ENCODE peak calls at places on chromosomes 12 and 14, in ten cellular contexts. One of them, this sample, is unnamed.

GRCh38 chr14:58770501-58770982 is 132.8 kb downstream of the DACT1 start:
- DNase-seq in GM23338: no peak
- DNase-seq in stomach: no peak
- DNase-seq in heart right ventricle: no peak
- DNase-seq in CD4-positive, alpha-beta T cell: no peak
- DNase-seq in cardiac muscle cell: no peak
- DNase-seq in H9: no peak
- DNase-seq in colonic mucosa: peak; percentile 71
- DNase-seq in heart left ventricle: no peak
- DNase-seq in fibroblast of lung: no peak
- DNase-seq in this sample: no peak

GRCh38 chr14:94176808-94177207 is 2.7 kb downstream of the PPP4R4 start:
- DNase-seq in fibroblast of lung: no peak
- DNase-seq in cardiac muscle cell: no peak
- DNase-seq in H9: no peak
- DNase-seq in colonic mucosa: no peak
- DNase-seq in stomach: no peak
- DNase-seq in GM23338: no peak
- DNase-seq in heart right ventricle: no peak
- DNase-seq in CD4-positive, alpha-beta T cell: no peak
- DNase-seq in heart left ventricle: no peak
- DNase-seq in this sample: no peak

GRCh38 chr12:75744607-75745256 is 233.3 kb upstream of the KRR1 start:
- DNase-seq in heart left ventricle: no peak
- DNase-seq in GM23338: peak; percentile 55
- DNase-seq in stomach: no peak
- DNase-seq in CD4-positive, alpha-beta T cell: no peak
- DNase-seq in cardiac muscle cell: no peak
- DNase-seq in H9: no peak
- DNase-seq in fibroblast of lung: no peak
- DNase-seq in heart right ventricle: no peak
- DNase-seq in colonic mucosa: no peak
- DNase-seq in this sample: no peak

GRCh38 chr14:96575233-96575632 is 73.1 kb downstream of the PAPOLA start:
- DNase-seq in colonic mucosa: no peak
- DNase-seq in fibroblast of lung: no peak
- DNase-seq in stomach: no peak
- DNase-seq in CD4-positive, alpha-beta T cell: no peak
- DNase-seq in heart left ventricle: no peak
- DNase-seq in H9: no peak
- DNase-seq in heart right ventricle: no peak
- DNase-seq in cardiac muscle cell: no peak
- DNase-seq in GM23338: no peak
- DNase-seq in this sample: no peak

GRCh38 chr12:95607642-95608041 is 56.4 kb upstream of the USP44 start:
- DNase-seq in heart right ventricle: no peak
- DNase-seq in stomach: no peak
- DNase-seq in colonic mucosa: no peak
- DNase-seq in heart left ventricle: no peak
- DNase-seq in CD4-positive, alpha-beta T cell: no peak
- DNase-seq in GM23338: no peak
- DNase-seq in fibroblast of lung: no peak
- DNase-seq in H9: no peak
- DNase-seq in cardiac muscle cell: no peak
- DNase-seq in this sample: no peak

GRCh38 chr12:110222433-110222832 is 58.6 kb upstream of the ATP2A2 start:
- DNase-seq in H9: no peak
- DNase-seq in stomach: no peak
- DNase-seq in heart right ventricle: no peak
- DNase-seq in colonic mucosa: no peak
- DNase-seq in heart left ventricle: no peak
- DNase-seq in CD4-positive, alpha-beta T cell: no peak
- DNase-seq in fibroblast of lung: no peak
- DNase-seq in GM23338: no peak
- DNase-seq in cardiac muscle cell: peak; percentile 17
- DNase-seq in this sample: no peak

GRCh38 chr14:105605501-105606304 is 79.3 kb downstream of the TMEM121 start:
- DNase-seq in stomach: no peak
- DNase-seq in cardiac muscle cell: no peak
- DNase-seq in colonic mucosa: peak; percentile 15
- DNase-seq in GM23338: no peak
- DNase-seq in heart left ventricle: no peak
- DNase-seq in CD4-positive, alpha-beta T cell: no peak
- DNase-seq in heart right ventricle: no peak
- DNase-seq in fibroblast of lung: no peak
- DNase-seq in H9: no peak
- DNase-seq in this sample: no peak

GRCh38 chr12:100533326-100533725 is 40.2 kb upstream of the GAS2L3 start:
- DNase-seq in GM23338: no peak
- DNase-seq in heart right ventricle: no peak
- DNase-seq in stomach: no peak
- DNase-seq in heart left ventricle: no peak
- DNase-seq in colonic mucosa: no peak
- DNase-seq in H9: no peak
- DNase-seq in CD4-positive, alpha-beta T cell: no peak
- DNase-seq in fibroblast of lung: no peak
- DNase-seq in cardiac muscle cell: no peak
- DNase-seq in this sample: no peak

GRCh38 chr12:105888696-105889095 is 250.1 kb downstream of the NUAK1 start:
- DNase-seq in heart right ventricle: no peak
- DNase-seq in CD4-positive, alpha-beta T cell: no peak
- DNase-seq in colonic mucosa: no peak
- DNase-seq in stomach: no peak
- DNase-seq in cardiac muscle cell: peak; percentile 57
- DNase-seq in heart left ventricle: no peak
- DNase-seq in H9: no peak
- DNase-seq in fibroblast of lung: peak; percentile 95
- DNase-seq in GM23338: no peak
- DNase-seq in this sample: no peak

GRCh38 chr12:129185855-129186254 is 332.6 kb downstream of the GLT1D1 start:
- DNase-seq in stomach: no peak
- DNase-seq in CD4-positive, alpha-beta T cell: no peak
- DNase-seq in fibroblast of lung: peak; percentile 83
- DNase-seq in colonic mucosa: no peak
- DNase-seq in cardiac muscle cell: no peak
- DNase-seq in heart left ventricle: no peak
- DNase-seq in GM23338: no peak
- DNase-seq in H9: no peak
- DNase-seq in heart right ventricle: no peak
- DNase-seq in this sample: no peak

GRCh38 chr12:124893792-124894516 is 20.5 kb downstream of the UBC start:
- DNase-seq in heart right ventricle: no peak
- DNase-seq in cardiac muscle cell: no peak
- DNase-seq in heart left ventricle: no peak
- DNase-seq in colonic mucosa: no peak
- DNase-seq in H9: no peak
- DNase-seq in stomach: no peak
- DNase-seq in CD4-positive, alpha-beta T cell: no peak
- DNase-seq in fibroblast of lung: no peak
- DNase-seq in GM23338: no peak
- DNase-seq in this sample: no peak

DNA sequence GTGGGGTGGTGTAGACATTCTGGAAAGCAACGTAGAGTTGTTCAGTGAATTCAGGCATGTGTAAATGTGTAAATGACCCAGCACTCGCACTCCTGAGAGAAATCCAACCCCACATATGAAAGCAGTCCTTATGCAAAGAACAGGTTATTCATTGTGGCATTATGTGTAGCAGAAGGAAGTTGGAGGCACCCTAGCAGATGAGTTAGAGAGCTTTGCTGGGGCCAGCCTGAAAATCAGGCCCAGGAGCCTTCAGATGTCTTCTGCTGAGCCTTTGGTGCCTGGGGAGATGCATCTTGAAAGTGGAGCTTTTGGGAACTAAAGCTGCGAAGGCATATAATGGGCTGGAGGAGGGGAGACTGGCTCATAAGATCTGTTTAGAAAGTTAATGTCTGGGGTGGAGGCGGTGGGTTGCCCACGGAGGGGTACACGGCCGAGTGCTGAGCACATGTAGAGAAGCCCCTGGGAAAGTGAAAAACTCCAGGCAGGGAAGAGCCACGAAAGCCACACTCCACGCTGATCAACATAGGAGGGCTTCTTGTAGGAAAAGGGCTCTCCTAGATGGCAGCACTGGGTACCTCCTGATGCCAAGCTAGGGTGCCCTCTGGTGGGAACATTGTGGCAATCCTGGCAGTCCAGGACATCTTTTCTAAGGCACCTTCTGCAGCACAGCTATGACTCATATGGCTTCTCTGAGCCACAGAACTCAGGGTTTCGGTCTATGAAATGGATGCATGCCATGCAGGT is 6.1 kb upstream of the KRT83 start:
- DNase-seq in cardiac muscle cell: peak; percentile 92
- DNase-seq in colonic mucosa: peak; percentile 86
- DNase-seq in fibroblast of lung: peak; percentile 89
- DNase-seq in CD4-positive, alpha-beta T cell: peak; percentile 73
- DNase-seq in stomach: peak; percentile 88
- DNase-seq in GM23338: peak; percentile 90
- DNase-seq in H9: peak; percentile 91
- DNase-seq in heart right ventricle: peak; percentile 53
- DNase-seq in heart left ventricle: peak; percentile 72
- DNase-seq in this sample: peak; percentile 76
- H3K27me3 ChIP-seq in cardiac muscle cell: peaks cover 64% of the 10 kb centered on the region
- H3K27me3 ChIP-seq in colonic mucosa: no peaks in the 10 kb centered on the region
- H3K27me3 ChIP-seq in fibroblast of lung: peaks cover 22% of the 10 kb centered on the region
- H3K27me3 ChIP-seq in CD4-positive, alpha-beta T cell: no peaks in the 10 kb centered on the region
- H3K27me3 ChIP-seq in stomach: no peaks in the 10 kb centered on the region
- H3K27me3 ChIP-seq in GM23338: no peaks in the 10 kb centered on the region
- H3K27me3 ChIP-seq in H9: no peaks in the 10 kb centered on the region
- H3K27me3 ChIP-seq in heart right ventricle: peaks cover 15% of the 10 kb centered on the region
- H3K27me3 ChIP-seq in heart left ventricle: peaks cover 19% of the 10 kb centered on the region
- H3K27me3 ChIP-seq in this sample: peaks cover 14% of the 10 kb centered on the region

DNA sequence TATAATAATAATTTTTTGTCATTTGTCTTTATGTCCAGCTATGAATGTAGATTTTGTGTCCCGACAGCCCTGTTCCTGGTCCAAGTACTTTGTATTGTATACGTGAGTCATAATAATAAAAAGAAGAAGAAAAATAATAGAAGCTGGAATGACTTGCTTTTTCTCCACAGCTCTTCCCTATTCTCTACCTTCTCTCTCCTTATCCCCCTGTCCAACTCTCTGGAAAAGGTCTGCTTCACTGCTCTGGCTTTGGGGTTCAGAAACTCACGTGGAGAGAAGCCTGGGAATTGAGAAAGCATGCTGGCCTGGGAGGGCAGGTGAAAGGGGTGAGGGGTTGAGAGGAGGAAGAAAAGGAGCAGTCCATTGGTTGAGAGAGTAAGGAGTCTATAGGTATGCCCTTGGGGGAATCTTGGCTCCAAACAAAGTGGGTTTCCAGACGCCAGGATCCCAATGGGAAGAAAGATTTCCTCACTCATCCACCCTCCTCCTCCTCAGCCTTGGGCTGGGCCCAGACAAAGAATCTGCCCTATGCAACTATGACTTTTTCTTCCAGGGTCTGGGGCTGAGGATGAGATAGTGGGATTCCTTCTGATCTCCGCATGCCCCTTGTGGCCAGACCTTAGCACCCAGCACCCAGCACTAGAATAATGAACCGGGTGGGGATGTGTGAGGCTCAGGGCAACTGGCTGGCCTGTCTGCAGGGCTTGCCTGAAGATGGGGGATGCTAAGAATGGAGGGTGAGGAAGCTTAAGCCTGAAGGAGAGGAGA is 4.0 kb downstream of the HOXC8 start:
- DNase-seq in cardiac muscle cell: no peak
- DNase-seq in H9: no peak
- DNase-seq in fibroblast of lung: no peak
- DNase-seq in heart right ventricle: no peak
- DNase-seq in heart left ventricle: no peak
- DNase-seq in GM23338: no peak
- DNase-seq in colonic mucosa: no peak
- DNase-seq in CD4-positive, alpha-beta T cell: no peak
- DNase-seq in stomach: no peak
- DNase-seq in this sample: no peak
- TF ChIP-seq CTCF in cardiac muscle cell: no peak
- TF ChIP-seq CTCF in H9: no peak
- TF ChIP-seq CTCF in fibroblast of lung: no peak
- TF ChIP-seq CTCF in heart right ventricle: no peak
- TF ChIP-seq CTCF in heart left ventricle: no peak
- TF ChIP-seq CTCF in GM23338: no peak
- TF ChIP-seq CTCF in colonic mucosa: no peak
- TF ChIP-seq CTCF in CD4-positive, alpha-beta T cell: no peak
- TF ChIP-seq CTCF in stomach: no peak
- TF ChIP-seq CTCF in this sample: peak; percentile 39

DNA sequence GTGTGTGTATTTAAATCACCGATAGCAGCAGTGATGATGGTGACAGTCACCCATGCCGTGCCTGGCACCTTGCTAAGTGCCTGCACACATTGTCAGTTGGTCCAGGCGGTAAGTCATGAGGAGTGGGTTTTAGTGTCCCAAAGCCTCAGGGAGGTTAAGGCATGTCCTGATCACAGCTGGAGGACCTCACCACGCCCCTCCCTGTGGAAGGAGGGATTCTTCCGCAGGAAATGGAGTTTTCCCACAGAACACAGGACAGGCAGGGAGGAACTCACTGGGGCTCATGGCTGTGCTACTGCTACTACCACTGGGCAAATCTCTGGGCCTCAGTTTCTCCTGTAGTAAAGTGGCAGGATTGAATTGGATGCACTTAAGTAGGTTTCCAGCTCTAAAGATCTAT is 142.3 kb downstream of the CACNA1C start:
- DNase-seq in H9: no peak
- DNase-seq in GM23338: no peak
- DNase-seq in fibroblast of lung: no peak
- DNase-seq in CD4-positive, alpha-beta T cell: no peak
- DNase-seq in heart right ventricle: no peak
- DNase-seq in stomach: no peak
- DNase-seq in cardiac muscle cell: no peak
- DNase-seq in colonic mucosa: no peak
- DNase-seq in heart left ventricle: no peak
- DNase-seq in this sample: no peak
- H3K27me3 ChIP-seq in H9: no peaks in the 10 kb centered on the region
- H3K27me3 ChIP-seq in GM23338: no peaks in the 10 kb centered on the region
- H3K27me3 ChIP-seq in fibroblast of lung: no peaks in the 10 kb centered on the region
- H3K27me3 ChIP-seq in CD4-positive, alpha-beta T cell: no peaks in the 10 kb centered on the region
- H3K27me3 ChIP-seq in heart right ventricle: no peaks in the 10 kb centered on the region
- H3K27me3 ChIP-seq in stomach: no peaks in the 10 kb centered on the region
- H3K27me3 ChIP-seq in cardiac muscle cell: no peaks in the 10 kb centered on the region
- H3K27me3 ChIP-seq in colonic mucosa: no peaks in the 10 kb centered on the region
- H3K27me3 ChIP-seq in heart left ventricle: no peaks in the 10 kb centered on the region
- H3K27me3 ChIP-seq in this sample: no peaks in the 10 kb centered on the region

DNA sequence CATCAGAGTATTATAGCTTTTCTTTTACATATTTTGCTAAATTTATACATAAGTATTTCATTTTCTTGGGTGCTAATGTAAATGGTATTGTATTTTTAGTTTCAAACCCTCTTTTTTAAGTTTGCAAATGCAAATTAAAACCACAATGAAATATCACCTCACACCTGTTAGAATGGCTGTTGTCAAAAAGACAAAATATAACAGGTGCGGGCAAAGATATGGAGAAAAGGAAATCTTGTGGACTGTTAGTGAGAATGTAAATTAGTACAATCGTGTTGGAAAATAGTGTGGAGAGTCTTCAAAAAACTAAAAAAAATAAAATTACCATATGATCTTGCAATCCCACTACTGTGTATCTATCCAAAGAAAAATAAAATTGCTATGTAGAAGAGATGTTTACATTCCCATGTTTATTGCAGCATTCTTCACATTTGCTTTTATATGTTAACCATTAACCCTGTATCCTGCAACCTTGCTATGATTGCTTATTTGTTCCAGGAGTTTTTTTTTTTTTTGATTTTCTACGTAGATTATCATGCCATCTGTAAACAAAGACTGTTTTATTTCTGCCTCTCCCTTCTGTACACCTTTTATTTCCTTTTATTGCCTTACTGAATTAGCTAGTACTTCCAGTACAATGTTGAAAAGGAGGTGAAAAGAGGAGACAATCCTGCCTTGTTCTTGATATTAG is 405.4 kb upstream of the MIS18BP1 start:
- DNase-seq in colonic mucosa: no peak
- DNase-seq in heart right ventricle: no peak
- DNase-seq in CD4-positive, alpha-beta T cell: no peak
- DNase-seq in stomach: no peak
- DNase-seq in heart left ventricle: no peak
- DNase-seq in H9: no peak
- DNase-seq in GM23338: no peak
- DNase-seq in fibroblast of lung: no peak
- DNase-seq in cardiac muscle cell: no peak
- DNase-seq in this sample: no peak
- TF ChIP-seq CTCF in colonic mucosa: no peak
- TF ChIP-seq CTCF in heart right ventricle: no peak
- TF ChIP-seq CTCF in CD4-positive, alpha-beta T cell: no peak
- TF ChIP-seq CTCF in stomach: no peak
- TF ChIP-seq CTCF in heart left ventricle: no peak
- TF ChIP-seq CTCF in H9: no peak
- TF ChIP-seq CTCF in GM23338: no peak
- TF ChIP-seq CTCF in fibroblast of lung: no peak
- TF ChIP-seq CTCF in cardiac muscle cell: no peak
- TF ChIP-seq CTCF in this sample: no peak